ENCODE peak calls at places on chromosomes 6 and 20, in eight cellular contexts. N is KBM-7; T is hypothalamus; D is right lobe of liver; I is HT1080; V is central memory CD4-positive, alpha-beta T cell; O is CD8-positive, alpha-beta memory T cell; U is left lung. F is an unnamed sample.

GRCh38 chr20:51162015-51162414 is 139.1 kb upstream of the KCNG1 start:
- DNase-seq in V (no peak), N (peak), O (no peak), U (no peak), I (no peak), D (no peak), T (no peak), F (no peak)

GRCh38 chr20:51442602-51443001 is 99.9 kb downstream of the NFATC2 start:
- DNase-seq in T (no peak), I (no peak), U (no peak), V (no peak), D (no peak), O (no peak), N (no peak), F (no peak)

GRCh38 chr20:11050350-11050749 is 376.6 kb upstream of the JAG1 start:
- DNase-seq in T (no peak), O (no peak), D (no peak), I (no peak), U (no peak), V (no peak), N (no peak), F (no peak)

GRCh38 chr20:4772132-4772531 is 50.4 kb downstream of the PRND start:
- DNase-seq in I (no peak), N (no peak), T (no peak), O (no peak), D (no peak), V (no peak), U (no peak), F (no peak)

GRCh38 chr6:33768644-33769120 is 20.2 kb downstream of the LEMD2 start:
- DNase-seq in U (peak), O (peak), N (peak), V (peak), D (peak), T (peak), I (peak), F (peak)

GRCh38 chr6:90429713-90430112 is 133.1 kb upstream of the BACH2 start:
- DNase-seq in V (no peak), N (no peak), I (no peak), U (no peak), O (no peak), D (no peak), T (no peak), F (no peak)

GRCh38 chr6:135163440-135163738 is 17.7 kb upstream of the MYB start:
- DNase-seq in V (peak), N (no peak), T (no peak), U (no peak), I (no peak), D (no peak), O (peak), F (no peak)

GRCh38 chr6:127481628-127482027 is 22.4 kb upstream of the KIAA0408 start:
- DNase-seq in T (no peak), V (no peak), N (no peak), U (no peak), O (no peak), I (peak), D (no peak), F (peak)

GRCh38 chr6:63598001-63598250 is 25.6 kb downstream of the LOC128125822 start:
- DNase-seq in O (no peak), I (no peak), V (no peak), U (no peak), N (peak), T (no peak), D (no peak), F (no peak)

F was measured in kidney tubule cell.